ENCODE peak calls at places on chromosomes 12 and 14, in seven cellular contexts. H is substantia nigra; A is astrocyte of the spinal cord; O is cardiac fibroblast; N is Calu3; U is stimulated activated naive B cell treated with anti-CD40 and anti-IgM and Interleukin-4, amounts not matched to agents 10 μg/mL and 1 μg/mL and 100 μg/mL, for 72 hours; Z is ACHN. Q is an unnamed sample.

GRCh38 chr12:87930652-87931051 is 98.5 kb downstream of the C12orf50 start:
- DNase-seq in H (no peak), A (no peak), O (no peak), N (no peak), U (no peak), Z (no peak), Q (no peak)

GRCh38 chr12:21502164-21502496 is 541 bp downstream of the GOLT1B start:
- DNase-seq in H (no peak), A (peak), O (peak), N (peak), U (no peak), Z (peak), Q (no peak)

GRCh38 chr12:24909667-24910066 is 39.2 kb downstream of the BCAT1 start:
- DNase-seq in H (no peak), A (peak), O (peak), N (no peak), U (no peak), Z (peak), Q (peak)

GRCh38 chr12:16198884-16199283 is 78.6 kb downstream of the SLC15A5 start:
- DNase-seq in H (no peak), A (no peak), O (no peak), N (no peak), U (peak), Z (no peak), Q (no peak)

GRCh38 chr12:4786795-4787194 is 66.6 kb downstream of the GALNT8 start:
- DNase-seq in H (no peak), A (no peak), O (no peak), N (no peak), U (no peak), Z (no peak), Q (no peak)

GRCh38 chr12:108647199-108647935 is 13.7 kb upstream of the SELPLG start:
- DNase-seq in H (no peak), A (no peak), O (no peak), N (no peak), U (no peak), Z (peak), Q (no peak)

GRCh38 chr12:87816186-87816585 is 213.0 kb downstream of the C12orf50 start:
- DNase-seq in H (no peak), A (peak), O (peak), N (no peak), U (no peak), Z (no peak), Q (peak)

GRCh38 chr12:86216591-86216990 is 39.6 kb downstream of the MGAT4C start:
- DNase-seq in H (no peak), A (no peak), O (no peak), N (no peak), U (no peak), Z (no peak), Q (no peak)

GRCh38 chr12:56590237-56590830 is 39.8 kb downstream of the BAZ2A start:
- DNase-seq in H (no peak), A (no peak), O (peak), N (no peak), U (no peak), Z (peak), Q (no peak)

GRCh38 chr14:70884595-70885342 is 22.5 kb upstream of the PCNX1 start:
- DNase-seq in H (no peak), A (no peak), O (no peak), N (no peak), U (no peak), Z (no peak), Q (no peak)

GRCh38 chr14:44895716-44896115 is 66.0 kb downstream of the KLHL28 start:
- DNase-seq in H (no peak), A (peak), O (peak), N (no peak), U (no peak), Z (peak), Q (no peak)

Q was measured in AG09319.